ENCODE peak calls at places on chromosomes 4 and X, in six cellular contexts. One of them, this sample, is unnamed.

GRCh38 chr4:84877051-84877833 is 89.2 kb downstream of the WDFY3 start:
- DNase-seq in fibroblast of pulmonary artery: peak; percentile 55
- DNase-seq in psoas muscle: no peak
- DNase-seq in activated naive CD4-positive, alpha-beta T cell treated with anti-CD3 and anti-CD28 coated beads, Interleukin-2, amount 10 ng/mL, durations not matched to agents 7 days and 5 days: no peak
- DNase-seq in ecto neural progenitor cell: no peak
- DNase-seq in cardiac muscle cell: no peak
- DNase-seq in this sample: peak; percentile 36

GRCh38 chr4:45442466-45442865 is 681.4 kb downstream of the GABRG1 start:
- DNase-seq in ecto neural progenitor cell: no peak
- DNase-seq in cardiac muscle cell: peak; percentile 51
- DNase-seq in psoas muscle: no peak
- DNase-seq in activated naive CD4-positive, alpha-beta T cell treated with anti-CD3 and anti-CD28 coated beads, Interleukin-2, amount 10 ng/mL, durations not matched to agents 7 days and 5 days: no peak
- DNase-seq in fibroblast of pulmonary artery: peak; percentile 25
- DNase-seq in this sample: peak; percentile 57

GRCh38 chrX:2397648-2398340 is 103.0 kb downstream of the DHRSX start:
- DNase-seq in ecto neural progenitor cell: no peak
- DNase-seq in cardiac muscle cell: no peak
- DNase-seq in activated naive CD4-positive, alpha-beta T cell treated with anti-CD3 and anti-CD28 coated beads, Interleukin-2, amount 10 ng/mL, durations not matched to agents 7 days and 5 days: no peak
- DNase-seq in psoas muscle: no peak
- DNase-seq in fibroblast of pulmonary artery: peak; percentile 58
- DNase-seq in this sample: no peak

GRCh38 chr4:88628746-88629145 is 36.5 kb downstream of the HERC3 start:
- DNase-seq in ecto neural progenitor cell: no peak
- DNase-seq in psoas muscle: no peak
- DNase-seq in cardiac muscle cell: no peak
- DNase-seq in fibroblast of pulmonary artery: no peak
- DNase-seq in activated naive CD4-positive, alpha-beta T cell treated with anti-CD3 and anti-CD28 coated beads, Interleukin-2, amount 10 ng/mL, durations not matched to agents 7 days and 5 days: no peak
- DNase-seq in this sample: no peak

GRCh38 chr4:88765729-88766128 is 68.1 kb upstream of the NAP1L5 start:
- DNase-seq in psoas muscle: peak; percentile 67
- DNase-seq in fibroblast of pulmonary artery: peak; percentile 82
- DNase-seq in activated naive CD4-positive, alpha-beta T cell treated with anti-CD3 and anti-CD28 coated beads, Interleukin-2, amount 10 ng/mL, durations not matched to agents 7 days and 5 days: no peak
- DNase-seq in ecto neural progenitor cell: no peak
- DNase-seq in cardiac muscle cell: no peak
- DNase-seq in this sample: no peak

GRCh38 chr4:113976937-113977855 is 2.3 kb downstream of the ARSJ start:
- DNase-seq in activated naive CD4-positive, alpha-beta T cell treated with anti-CD3 and anti-CD28 coated beads, Interleukin-2, amount 10 ng/mL, durations not matched to agents 7 days and 5 days: no peak
- DNase-seq in cardiac muscle cell: no peak
- DNase-seq in ecto neural progenitor cell: no peak
- DNase-seq in psoas muscle: no peak
- DNase-seq in fibroblast of pulmonary artery: peak; percentile 27
- DNase-seq in this sample: no peak

GRCh38 chrX:13780868-13781427 is 35.9 kb downstream of the GPM6B start:
- DNase-seq in fibroblast of pulmonary artery: no peak
- DNase-seq in psoas muscle: no peak
- DNase-seq in cardiac muscle cell: no peak
- DNase-seq in ecto neural progenitor cell: no peak
- DNase-seq in activated naive CD4-positive, alpha-beta T cell treated with anti-CD3 and anti-CD28 coated beads, Interleukin-2, amount 10 ng/mL, durations not matched to agents 7 days and 5 days: no peak
- DNase-seq in this sample: no peak

GRCh38 chr4:128572778-128573241 is 236.7 kb upstream of the JADE1 start:
- DNase-seq in fibroblast of pulmonary artery: no peak
- DNase-seq in activated naive CD4-positive, alpha-beta T cell treated with anti-CD3 and anti-CD28 coated beads, Interleukin-2, amount 10 ng/mL, durations not matched to agents 7 days and 5 days: no peak
- DNase-seq in cardiac muscle cell: no peak
- DNase-seq in psoas muscle: no peak
- DNase-seq in ecto neural progenitor cell: no peak
- DNase-seq in this sample: no peak

GRCh38 chrX:37753384-37753783 is 26.5 kb upstream of the CYBB start:
- DNase-seq in activated naive CD4-positive, alpha-beta T cell treated with anti-CD3 and anti-CD28 coated beads, Interleukin-2, amount 10 ng/mL, durations not matched to agents 7 days and 5 days: no peak
- DNase-seq in fibroblast of pulmonary artery: no peak
- DNase-seq in psoas muscle: no peak
- DNase-seq in cardiac muscle cell: no peak
- DNase-seq in ecto neural progenitor cell: no peak
- DNase-seq in this sample: no peak

GRCh38 chrX:623599-624323 is 6.8 kb upstream of the SHOX start:
- DNase-seq in psoas muscle: no peak
- DNase-seq in cardiac muscle cell: no peak
- DNase-seq in activated naive CD4-positive, alpha-beta T cell treated with anti-CD3 and anti-CD28 coated beads, Interleukin-2, amount 10 ng/mL, durations not matched to agents 7 days and 5 days: no peak
- DNase-seq in ecto neural progenitor cell: peak; percentile 65
- DNase-seq in fibroblast of pulmonary artery: peak; percentile 7
- DNase-seq in this sample: no peak